ENCODE peak calls at places on chromosomes 4 and X, in seven cellular contexts. D, F, L, M, T, A and W are unnamed samples.

GRCh38 chr4:3026531-3026930 is 47.8 kb downstream of the HTT-AS start:
- DNase-seq in D (no peak), L (no peak), F (no peak), A (no peak), T (no peak), M (no peak), W (no peak)

GRCh38 chr4:146338512-146338911 is 124.2 kb downstream of the REELD1 start:
- DNase-seq in L (no peak), D (no peak), A (no peak), T (no peak), M (no peak), F (no peak), W (no peak)

GRCh38 chr4:186554890-186555827 is at the start of gene MTNR1A:
- DNase-seq in T (no peak), A (no peak), D (peak; percentile 70), F (no peak), L (no peak), M (no peak), W (no peak)

GRCh38 chrX:1336331-1337143 is at the start of gene IL3RA:
- DNase-seq in M (no peak), F (no peak), D (no peak), L (no peak), T (peak; percentile 60), A (peak; percentile 33), W (no peak)

GRCh38 chrX:75278991-75279390 is 5.1 kb downstream of the UPRT start:
- DNase-seq in F (no peak), D (peak; percentile 15), M (no peak), L (no peak), A (no peak), T (peak; percentile 1), W (no peak)

GRCh38 chr4:115515379-115516171 is 402.2 kb upstream of the NDST4 start:
- DNase-seq in M (no peak), F (no peak), A (no peak), T (no peak), L (no peak), D (no peak), W (no peak)

GRCh38 chrX:72027024-72027913 is 104.4 kb downstream of the RTL5 start:
- DNase-seq in F (no peak), T (no peak), A (no peak), M (no peak), L (no peak), D (no peak), W (no peak)

GRCh38 chrX:69137911-69138310 is 27.3 kb downstream of the PJA1 start:
- DNase-seq in L (no peak), M (no peak), T (no peak), A (no peak), D (no peak), F (no peak), W (no peak)

GRCh38 chr4:101071241-101071640 is 276.1 kb downstream of the PPP3CA start:
- DNase-seq in D (no peak), A (no peak), M (no peak), L (no peak), T (no peak), F (no peak), W (no peak)

GRCh38 chr4:153479118-153479517 is 13.0 kb downstream of the TMEM131L start:
- DNase-seq in F (no peak), A (no peak), M (no peak), T (no peak), D (no peak), L (no peak), W (no peak)

GRCh38 chr4:61359301-61359700 is 159.2 kb downstream of the ADGRL3 start:
- DNase-seq in F (no peak), D (no peak), T (no peak), L (no peak), M (no peak), A (no peak), W (no peak)